ENCODE peak calls at places on chromosomes 3 and 15, in six cellular contexts. K is cardiac fibroblast; A is A549; Q is GM23248; N is lower leg skin; B is CD4-positive, alpha-beta memory T cell. L is an unnamed sample.
A peak's percentile ranks its signal among the peaks of the same experiment; 100 is the strongest.

GRCh38 chr3:171846594-171846993 is 3.4 kb downstream of the TMEM212 start:
- DNase-seq in N (no peak), A (no peak), Q (peak; percentile 35), B (no peak), K (peak; percentile 78), L (peak; percentile 60)

GRCh38 chr15:27690290-27690689 is 408.8 kb downstream of the OCA2 start:
- DNase-seq in K (no peak), Q (no peak), N (no peak), A (no peak), B (no peak), L (no peak)

GRCh38 chr15:80743189-80743833 is 35.9 kb upstream of the CEMIP start:
- DNase-seq in N (no peak), A (peak; percentile 75), K (no peak), B (no peak), Q (no peak), L (no peak)

GRCh38 chr3:136990826-136991225 is 33.0 kb downstream of the IL20RB start:
- DNase-seq in A (no peak), N (no peak), Q (no peak), K (no peak), B (no peak), L (no peak)

GRCh38 chr3:143974877-143975238 is 3.2 kb downstream of the DIPK2A start:
- DNase-seq in N (no peak), Q (peak; percentile 64), A (no peak), B (no peak), K (peak; percentile 72), L (no peak)

GRCh38 chr15:83604549-83604948 is 49.4 kb upstream of the ADAMTSL3 start:
- DNase-seq in K (no peak), Q (no peak), B (no peak), A (no peak), N (no peak), L (no peak)

GRCh38 chr3:13348100-13348499 is 72.0 kb downstream of the NUP210 start:
- DNase-seq in B (no peak), N (no peak), A (no peak), Q (no peak), K (no peak), L (no peak)

GRCh38 chr3:30752961-30753360 is 141.5 kb downstream of the GADL1 start:
- DNase-seq in Q (peak; percentile 88), N (peak; percentile 52), B (no peak), A (peak; percentile 60), K (peak; percentile 82), L (peak; percentile 63)

GRCh38 chr3:125261031-125261430 is 48.5 kb upstream of the SLC12A8 start:
- DNase-seq in K (no peak), B (no peak), N (no peak), Q (no peak), A (no peak), L (no peak)

GRCh38 chr3:187360523-187361060 is 7.6 kb upstream of the RTP4 start:
- DNase-seq in Q (peak; percentile 25), A (no peak), K (no peak), B (no peak), N (no peak), L (no peak)

GRCh38 chr3:105997800-105998526 is 129.2 kb upstream of the CBLB start:
- DNase-seq in K (peak; percentile 96), B (no peak), A (peak; percentile 83), N (peak; percentile 35), Q (peak; percentile 96), L (peak; percentile 87)

GRCh38 chr3:52800079-52800478 is 5.5 kb downstream of the ITIH3 start:
- DNase-seq in N (no peak), K (peak; percentile 5), Q (no peak), A (no peak), B (no peak), L (no peak)

GRCh38 chr3:157650191-157650590 is 147.0 kb upstream of the VEPH1 start:
- DNase-seq in Q (no peak), A (no peak), K (no peak), N (no peak), B (no peak), L (no peak)

GRCh38 chr3:20056727-20057611 is 16.7 kb downstream of the KAT2B start:
- DNase-seq in K (peak; percentile 91), A (peak; percentile 28), Q (peak; percentile 93), B (no peak), N (peak; percentile 76), L (peak; percentile 74)

DNA sequence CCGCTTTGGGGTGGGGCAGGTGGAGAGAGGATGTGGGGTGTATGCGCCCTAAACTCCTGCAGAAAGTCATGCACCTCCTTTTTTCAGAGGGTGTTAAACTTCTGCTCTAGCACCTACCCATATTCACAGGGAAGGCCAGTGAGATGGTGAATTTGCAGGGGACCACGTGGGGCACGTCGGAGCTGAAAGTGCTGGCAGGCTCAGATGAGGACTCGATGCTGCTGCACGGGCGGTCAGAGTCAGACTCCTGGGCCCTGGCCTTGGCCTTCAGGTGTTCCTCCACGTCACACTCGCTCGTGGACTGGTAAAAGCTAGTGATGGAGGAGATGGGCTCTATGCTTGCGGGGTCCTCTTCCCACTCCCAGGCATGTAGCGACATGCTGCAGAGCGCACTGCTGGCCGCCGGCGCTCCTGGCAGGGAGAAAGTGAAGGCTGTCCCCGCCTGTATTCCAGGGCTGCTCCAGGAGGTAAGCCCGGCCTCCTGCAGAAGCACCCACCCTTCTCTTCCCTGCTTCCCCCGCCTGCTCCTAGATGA is 883 bp downstream of the CFAP92 start:
- DNase-seq in K (no peak), A (no peak), Q (no peak), B (no peak), N (no peak), L (no peak)
- H3K4me3 ChIP-seq in K (no peak overlapping the region), A (no peak overlapping the region), Q (no peak overlapping the region), B (no peak overlapping the region), N (no peak overlapping the region), L (peak overlapping the region; percentile 45)

GRCh38 chr3:128430276-128430675 is 36.4 kb downstream of the DNAJB8 start:
- DNase-seq in Q (no peak), A (no peak), N (no peak), K (no peak), B (no peak), L (no peak)
- H3K4me3 ChIP-seq in Q (no peak overlapping the region), A (no peak overlapping the region), N (no peak overlapping the region), K (no peak overlapping the region), B (no peak overlapping the region), L (no peak overlapping the region)

GRCh38 chr3:23811919-23812318 is 6.2 kb downstream of the UBE2E1 start:
- DNase-seq in N (no peak), B (no peak), Q (no peak), A (no peak), K (no peak), L (no peak)
- H3K4me3 ChIP-seq in N (no peak overlapping the region), B (no peak overlapping the region), Q (no peak overlapping the region), A (peak overlapping the region; percentile 66), K (no peak overlapping the region), L (no peak overlapping the region)

DNA sequence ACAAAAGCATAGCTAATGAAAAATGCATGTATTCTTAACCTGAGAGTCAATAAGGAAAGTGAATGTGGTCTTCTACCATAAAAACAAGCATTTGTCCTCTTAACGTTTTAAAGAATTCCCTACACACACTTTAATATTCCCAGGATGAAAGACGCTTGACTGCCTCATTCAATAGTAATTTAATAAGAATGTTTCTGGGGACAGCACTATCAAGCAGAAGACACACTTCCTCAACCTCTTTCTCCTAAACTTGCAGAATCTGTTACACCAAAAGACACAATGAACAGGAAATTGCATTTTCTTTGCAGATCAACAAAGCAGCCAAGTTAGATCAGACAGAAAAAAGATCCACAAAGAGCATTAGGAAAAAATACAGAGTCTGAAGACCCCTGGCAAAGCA is 97.7 kb downstream of the PLCH1 start:
- DNase-seq in N (no peak), K (no peak), B (no peak), A (no peak), Q (no peak), L (no peak)
- H3K4me3 ChIP-seq in N (no peak overlapping the region), K (no peak overlapping the region), B (no peak overlapping the region), A (no peak overlapping the region), Q (no peak overlapping the region), L (no peak overlapping the region)

DNA sequence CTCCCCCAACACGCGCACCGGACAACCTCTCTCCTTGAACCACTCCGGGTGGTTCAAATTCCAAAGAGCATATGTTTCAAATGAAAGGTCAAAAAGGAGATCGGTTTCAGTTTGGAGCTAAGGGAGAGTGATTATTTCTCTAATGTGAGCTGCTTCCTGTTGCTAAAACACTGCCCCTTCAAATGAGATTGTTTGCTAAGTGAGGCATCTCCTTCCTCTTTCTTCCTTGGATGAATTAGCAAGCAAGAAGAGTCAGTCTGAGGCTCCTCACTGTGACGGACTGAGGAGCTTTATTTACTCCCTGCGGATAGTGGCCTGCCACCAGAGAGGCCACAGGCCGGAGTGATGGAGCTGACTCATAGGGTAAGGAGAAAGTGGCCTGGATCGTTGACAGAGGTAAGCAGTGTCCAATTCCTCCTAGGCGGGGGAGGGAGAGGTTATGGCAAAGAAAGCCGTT is 166.9 kb upstream of the ANKRD28 start:
- DNase-seq in K (peak; percentile 40), B (no peak), N (no peak), A (no peak), Q (peak; percentile 67), L (no peak)
- H3K4me3 ChIP-seq in K (no peak overlapping the region), B (no peak overlapping the region), N (no peak overlapping the region), A (no peak overlapping the region), Q (peak overlapping the region; percentile 37), L (no peak overlapping the region)

L was measured in skeletal muscle cell.